ENCODE peak calls at places on chromosome 19, in four cellular contexts. Q is tibial artery, C is right lobe of liver, R is breast epithelium. A is an unnamed sample.

GRCh38 chr19:3366104-3366760 is at the start of gene NFIC:
- DNase-seq in Q (peak), C (peak), R (peak), A (peak)

GRCh38 chr19:16371540-16371986 is 46.9 kb downstream of the KLF2 start:
- DNase-seq in Q (no peak), C (peak), R (no peak), A (peak)

GRCh38 chr19:41918653-41919244 is 9.5 kb downstream of the ERFL start:
- DNase-seq in Q (no peak), C (no peak), R (no peak), A (no peak)

GRCh38 chr19:33978286-33978685 is 181.6 kb downstream of the KCTD15 start:
- DNase-seq in Q (no peak), C (no peak), R (no peak), A (no peak)

GRCh38 chr19:38721977-38722773 is 22.1 kb downstream of the CAPN12 start:
- DNase-seq in Q (no peak), C (no peak), R (no peak), A (peak)

GRCh38 chr19:46901701-46902401 is 41.1 kb downstream of the ARHGAP35 start:
- DNase-seq in Q (no peak), C (no peak), R (no peak), A (no peak)

GRCh38 chr19:35757749-35758608 is at the start of gene PROSER3:
- DNase-seq in Q (peak), C (peak), R (peak), A (peak)

GRCh38 chr19:12090807-12091206 is 26.3 kb downstream of the ZNF844 start:
- DNase-seq in Q (peak), C (peak), R (peak), A (peak)

GRCh38 chr19:55031178-55031577 is 6.9 kb downstream of the GP6 start:
- DNase-seq in Q (no peak), C (no peak), R (no peak), A (no peak)

GRCh38 chr19:12628040-12629022 is 17.6 kb downstream of the ZNF791 start:
- DNase-seq in Q (no peak), C (no peak), R (no peak), A (no peak)

GRCh38 chr19:38658462-38659306 is 11.2 kb downstream of the ACTN4 start:
- DNase-seq in Q (peak), C (no peak), R (peak), A (peak)

GRCh38 chr19:39557791-39558622 is 18.0 kb upstream of the EID2 start:
- DNase-seq in Q (no peak), C (no peak), R (no peak), A (no peak)

GRCh38 chr19:2532252-2533071 is 56.5 kb downstream of the GADD45B start:
- DNase-seq in Q (no peak), C (no peak), R (no peak), A (no peak)

GRCh38 chr19:43534811-43535761 is 2.1 kb downstream of the ZNF575 start:
- DNase-seq in Q (peak), C (peak), R (peak), A (peak)

GRCh38 chr19:22052644-22053013 is 345 bp downstream of the ZNF257 start:
- DNase-seq in Q (no peak), C (no peak), R (no peak), A (peak)

GRCh38 chr19:53801257-53801656 is 22.9 kb downstream of the NLRP12 start:
- DNase-seq in Q (no peak), C (no peak), R (no peak), A (no peak)

GRCh38 chr19:10189631-10190425 is 4.9 kb downstream of the DNMT1 start:
- DNase-seq in Q (no peak), C (no peak), R (no peak), A (no peak)

DNA sequence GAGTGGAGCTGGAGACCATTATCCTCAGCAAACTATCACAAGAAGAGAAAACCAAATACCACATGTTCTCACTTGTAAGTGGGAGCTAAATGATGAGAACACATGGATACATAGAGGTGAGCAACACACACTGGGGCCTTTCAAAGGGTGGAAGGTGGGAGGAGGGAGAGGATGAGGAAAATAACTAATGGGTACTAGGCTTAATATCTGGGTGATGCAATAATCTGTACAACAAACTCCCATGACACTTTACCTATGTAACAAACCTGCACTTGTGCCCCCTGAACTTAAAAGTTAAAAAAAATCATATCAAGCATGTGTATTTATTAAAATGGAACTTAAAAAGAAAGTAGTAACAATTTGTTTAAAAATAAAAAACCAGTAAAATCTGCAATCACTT is 5.0 kb downstream of the SIGLEC14 start:
- DNase-seq in Q (no peak), C (no peak), R (no peak), A (no peak)
- H3K4me3 ChIP-seq in Q (no peak), C (no peak), R (no peak), A (no peak)

GRCh38 chr19:50723069-50723468 is at the start of gene CLEC11A:
- DNase-seq in Q (peak), C (no peak), R (peak), A (peak)

GRCh38 chr19:50724522-50725217 is 1.5 kb downstream of the CLEC11A start:
- DNase-seq in Q (peak), C (peak), R (peak), A (peak)

GRCh38 chr19:50725932-50726230 is 2.7 kb downstream of the CLEC11A start:
- DNase-seq in Q (no peak), C (no peak), R (no peak), A (no peak)

GRCh38 chr19:50723735-50724521 is 764 bp downstream of the CLEC11A start:
- DNase-seq in Q (no peak), C (no peak), R (peak), A (no peak)

DNA sequence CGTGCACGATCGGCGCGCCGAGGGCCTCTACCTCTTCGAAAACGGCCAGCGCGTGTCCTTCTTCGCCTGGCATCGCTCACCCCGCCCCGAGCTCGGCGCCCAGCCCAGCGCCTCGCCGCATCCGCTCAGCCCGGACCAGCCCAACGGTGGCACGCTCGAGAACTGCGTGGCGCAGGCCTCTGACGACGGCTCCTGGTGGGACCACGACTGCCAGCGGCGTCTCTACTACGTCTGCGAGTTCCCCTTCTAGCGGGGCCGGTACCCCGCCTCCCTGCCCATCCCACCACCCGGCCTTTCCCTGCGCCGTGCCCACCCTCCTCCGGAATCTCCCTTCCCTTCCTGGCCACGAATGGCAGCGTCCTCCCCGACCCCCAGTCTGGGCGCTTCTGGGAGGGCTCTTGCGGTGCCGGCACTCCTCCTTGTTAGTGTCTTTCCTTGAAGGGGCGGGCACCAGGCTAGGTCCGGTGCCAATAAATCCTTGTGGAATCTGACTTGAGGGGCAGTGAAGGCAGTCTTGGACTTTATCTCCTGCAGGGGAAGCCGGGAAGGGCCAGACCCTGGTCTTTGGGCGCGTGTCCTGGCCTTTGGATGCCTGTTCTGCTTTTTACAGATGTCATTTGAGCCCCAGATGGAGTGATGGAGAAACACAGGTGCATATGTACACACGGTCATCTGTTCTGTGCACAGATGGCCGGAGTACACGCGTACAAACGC is 2.2 kb downstream of the CLEC11A start:
- DNase-seq in Q (no peak), C (no peak), R (no peak), A (no peak)
- H3K27ac ChIP-seq in Q (no peak), C (peak), R (peak), A (no peak)

GRCh38 chr19:1271528-1272422 is 2.6 kb downstream of the CIRBP start:
- DNase-seq in Q (no peak), C (no peak), R (no peak), A (no peak)
- H3K4me3 ChIP-seq in Q (peak), C (no peak), R (peak), A (peak)

DNA sequence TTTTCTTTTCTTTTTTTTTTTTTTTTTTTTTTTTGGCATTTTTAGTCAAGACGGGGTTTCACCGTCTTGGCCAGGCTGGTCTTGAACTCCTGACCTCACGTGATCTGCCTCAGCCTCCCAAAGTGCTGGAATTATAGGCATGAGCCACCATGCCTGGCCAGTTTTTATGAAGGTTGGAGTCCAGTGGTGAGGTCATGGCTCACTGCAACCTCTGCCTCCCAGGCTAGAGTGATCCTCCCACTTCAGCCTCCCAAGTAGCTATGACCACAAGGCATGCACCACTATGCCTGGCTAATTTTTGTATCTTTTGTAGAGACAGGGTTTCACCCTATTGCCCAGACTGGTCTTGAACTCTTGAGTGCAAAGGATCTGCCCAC is 4.2 kb downstream of the SNRPA start:
- DNase-seq in Q (no peak), C (no peak), R (no peak), A (no peak)
- H3K27ac ChIP-seq in Q (no peak), C (peak), R (no peak), A (no peak)